ENCODE peak calls at places on chromosome 9, in five cellular contexts. L is stomach, D is transverse colon, U is sigmoid colon, Q is right lobe of liver. M is an unnamed sample.

GRCh38 chr9:70574222-70574837 is 159.9 kb upstream of the KLF9 start:
- DNase-seq in U (peak; percentile 70), L (no peak), Q (no peak), D (no peak), M (no peak)

GRCh38 chr9:18071651-18072060 is 402.3 kb upstream of the ADAMTSL1 start:
- DNase-seq in D (no peak), U (no peak), L (no peak), Q (no peak), M (no peak)

GRCh38 chr9:4530375-4530774 is 40.1 kb downstream of the SLC1A1 start:
- DNase-seq in U (no peak), Q (no peak), D (no peak), L (no peak), M (no peak)

GRCh38 chr9:104386425-104387069 is 117.5 kb upstream of the OR13F1 start:
- DNase-seq in D (no peak), U (no peak), Q (no peak), L (no peak), M (no peak)

GRCh38 chr9:125272697-125273096 is 11.1 kb downstream of the GAPVD1 start:
- DNase-seq in D (no peak), Q (no peak), U (no peak), L (no peak), M (no peak)

GRCh38 chr9:132164604-132165362 is 2.9 kb downstream of the NTNG2 start:
- DNase-seq in U (no peak), L (no peak), Q (peak; percentile 86), D (peak; percentile 15), M (peak; percentile 28)

GRCh38 chr9:125812403-125812802 is 65.2 kb downstream of the PBX3 start:
- DNase-seq in U (no peak), Q (no peak), L (no peak), D (no peak), M (no peak)

GRCh38 chr9:128298535-128299482 is 22.7 kb downstream of the SWI5 start:
- DNase-seq in U (no peak), L (no peak), Q (no peak), D (peak; percentile 57), M (no peak)

GRCh38 chr9:126058631-126059030 is 268.0 kb upstream of the MVB12B start:
- DNase-seq in Q (no peak), L (no peak), U (no peak), D (no peak), M (no peak)

DNA sequence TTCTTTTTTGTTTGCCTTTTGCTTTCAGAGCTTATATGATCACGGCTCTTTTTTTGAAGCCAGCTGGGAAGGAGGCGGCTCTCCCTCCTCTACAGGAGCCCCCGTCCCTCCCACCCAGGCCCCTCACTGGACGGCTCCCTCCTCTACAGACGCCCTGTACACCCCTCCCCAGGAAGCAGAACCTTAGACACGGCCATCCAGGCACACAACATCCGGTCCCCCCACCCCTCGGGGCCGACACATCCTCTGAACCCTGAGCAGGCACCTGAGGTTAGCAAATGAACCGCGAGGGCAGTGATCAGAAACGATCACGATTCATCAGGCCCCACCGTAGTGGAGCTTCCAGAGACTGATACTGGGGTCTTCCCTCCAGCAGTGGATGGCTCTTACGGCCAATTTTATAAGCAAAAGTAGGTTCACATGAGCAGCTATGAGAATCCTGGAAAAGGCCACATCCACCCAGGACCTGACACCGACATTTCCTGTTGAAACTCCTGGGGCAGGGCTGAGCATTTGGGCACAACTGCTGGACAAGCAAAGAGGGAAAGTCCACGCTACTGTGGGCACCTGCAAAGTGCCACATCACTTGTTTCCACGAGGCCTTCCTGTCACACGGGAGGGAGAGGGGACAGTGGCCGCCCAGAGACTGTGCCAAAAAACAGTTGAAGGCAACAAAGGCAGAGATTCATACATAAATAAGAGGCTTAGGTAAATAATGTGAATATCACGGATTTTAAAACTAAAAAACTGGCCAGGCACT is 78.9 kb downstream of the SEMA4D start:
- DNase-seq in Q (no peak), D (peak; percentile 66), U (no peak), L (no peak), M (no peak)
- TF ChIP-seq POLR2A in Q (no peak), D (no peak), U (no peak), L (no peak), M (no peak)

GRCh38 chr9:95772320-95773060 is 103.0 kb upstream of the ERCC6L2 start:
- DNase-seq in Q (no peak), D (peak; percentile 79), L (no peak), U (peak; percentile 93), M (peak; percentile 66)
- TF ChIP-seq CTCF in Q (no peak), D (no peak), L (no peak), U (no peak), M (no peak)

GRCh38 chr9:136634904-136635303 is 27.8 kb upstream of the EGFL7 start:
- DNase-seq in Q (no peak), D (no peak), U (no peak), L (no peak), M (no peak)
- TF ChIP-seq POLR2A in Q (no peak), D (no peak), U (no peak), L (no peak), M (no peak)

GRCh38 chr9:15142903-15143534 is 164.0 kb downstream of the TTC39B start:
- DNase-seq in Q (no peak), L (no peak), U (no peak), D (no peak), M (no peak)
- TF ChIP-seq CTCF in Q (peak; percentile 83), L (no peak), U (peak; percentile 69), D (peak; percentile 77), M (peak; percentile 69)

GRCh38 chr9:35904966-35905781 is 828 bp upstream of the HRCT1 start:
- DNase-seq in U (no peak), D (peak; percentile 69), Q (no peak), L (no peak), M (no peak)

GRCh38 chr9:35904338-35904737 is 1.7 kb upstream of the HRCT1 start:
- DNase-seq in L (no peak), Q (no peak), U (no peak), D (no peak), M (no peak)

GRCh38 chr9:35907732-35908483 is 1.4 kb upstream of the SPAAR start:
- DNase-seq in U (peak; percentile 94), Q (peak; percentile 63), L (peak; percentile 47), D (peak; percentile 70), M (peak; percentile 79)

GRCh38 chr9:35906923-35907699 is 1.1 kb downstream of the HRCT1 start:
- DNase-seq in D (peak; percentile 65), Q (no peak), U (peak; percentile 93), L (no peak), M (peak; percentile 80)

GRCh38 chr9:35905912-35906679 is at the start of gene HRCT1:
- DNase-seq in U (peak; percentile 96), Q (peak; percentile 95), L (peak; percentile 96), D (peak; percentile 95), M (peak; percentile 92)
- TF ChIP-seq POLR2A in U (no peak), Q (peak; percentile 43), L (no peak), D (peak; percentile 96), M (no peak)

M was measured in heart left ventricle.